ENCODE peak calls at places on chromosomes 12 and 14, in nine cellular contexts. J is activated CD4-positive, alpha-beta T cell treated with anti-CD3 and anti-CD28 coated beads for 48 hours; I is retina; V is OCI-M1; M is AG09309; Q is brain microvascular endothelial cell; P is fibroblast of pulmonary artery; U is stimulated activated CD8-positive, alpha-beta memory T cell treated with anti-CD3 and anti-CD28 coated beads, Interleukin-2, amount 100 ng/mL, for 48 hours; A is substantia nigra. B is an unnamed sample.
A peak's percentile ranks its signal among the peaks of the same experiment; 100 is the strongest.

GRCh38 chr12:130626601-130627000 is 89.5 kb downstream of the RIMBP2 start:
- DNase-seq in J (no peak), V (no peak), Q (no peak), U (no peak), A (no peak), I (no peak), P (no peak), M (no peak), B (no peak)

GRCh38 chr12:72318341-72318740 is 46.2 kb downstream of the TRHDE start:
- DNase-seq in U (no peak), A (no peak), I (no peak), J (no peak), Q (no peak), V (no peak), M (no peak), P (no peak), B (no peak)

GRCh38 chr12:116933101-116933500 is 22.4 kb downstream of the FBXW8 start:
- DNase-seq in P (no peak), A (no peak), I (no peak), M (no peak), U (no peak), J (no peak), V (no peak), Q (no peak), B (no peak)

GRCh38 chr12:49674318-49674985 is 32.8 kb downstream of the FMNL3 start:
- DNase-seq in J (no peak), M (no peak), Q (peak; percentile 18), U (no peak), P (peak; percentile 32), I (peak; percentile 36), V (no peak), A (no peak), B (no peak)

GRCh38 chr12:45336762-45337596 is 121.1 kb downstream of the ANO6 start:
- DNase-seq in I (no peak), U (no peak), P (peak; percentile 75), M (peak; percentile 62), A (no peak), V (peak; percentile 59), Q (peak; percentile 90), J (no peak), B (peak; percentile 67)

GRCh38 chr12:92771011-92771410 is 68.2 kb downstream of the PLEKHG7 start:
- DNase-seq in A (no peak), P (no peak), J (no peak), M (no peak), V (peak; percentile 39), I (no peak), Q (no peak), U (no peak), B (no peak)

GRCh38 chr14:75334191-75335051 is 55.8 kb downstream of the FOS start:
- DNase-seq in U (no peak), P (no peak), J (peak; percentile 54), A (no peak), V (no peak), I (peak; percentile 13), M (no peak), Q (no peak), B (no peak)

GRCh38 chr12:101925935-101926334 is 48.6 kb downstream of the DRAM1 start:
- DNase-seq in A (no peak), J (no peak), I (no peak), V (no peak), P (no peak), Q (no peak), U (no peak), M (no peak), B (no peak)

GRCh38 chr12:114853003-114853529 is 169.1 kb upstream of the TBX3 start:
- DNase-seq in U (no peak), A (no peak), M (no peak), I (peak; percentile 42), Q (no peak), P (no peak), J (no peak), V (no peak), B (no peak)

GRCh38 chr12:128259556-128260070 is 7.4 kb upstream of the TMEM132C start:
- DNase-seq in M (no peak), J (peak; percentile 10), Q (peak; percentile 11), U (no peak), V (peak; percentile 69), A (no peak), I (peak; percentile 80), P (peak; percentile 3), B (no peak)

GRCh38 chr12:70774055-70774454 is 136.8 kb upstream of the PTPRB start:
- DNase-seq in J (no peak), V (no peak), Q (peak; percentile 30), I (no peak), A (no peak), M (no peak), P (peak; percentile 24), U (no peak), B (no peak)

GRCh38 chr12:116561181-116561821 is 2.1 kb downstream of the MAP1LC3B2 start:
- DNase-seq in A (no peak), Q (no peak), V (peak; percentile 55), I (no peak), U (no peak), M (no peak), J (no peak), P (no peak), B (no peak)

GRCh38 chr12:5083955-5084849 is 40.5 kb downstream of the KCNA5 start:
- DNase-seq in A (no peak), U (no peak), M (peak; percentile 33), P (peak; percentile 68), V (peak; percentile 68), Q (peak; percentile 74), J (peak; percentile 31), I (peak; percentile 87), B (peak; percentile 37)

GRCh38 chr12:9911708-9912107 is 20.5 kb downstream of the CLEC2A start:
- DNase-seq in J (no peak), A (no peak), U (no peak), P (no peak), I (no peak), V (no peak), Q (no peak), M (no peak), B (no peak)

GRCh38 chr14:91897121-91897701 is 29.9 kb upstream of the TC2N start:
- DNase-seq in J (no peak), A (peak; percentile 49), V (no peak), P (peak; percentile 85), M (peak; percentile 29), U (no peak), I (no peak), Q (no peak), B (no peak)